ENCODE peak calls at places on chromosomes 1 and 21, in four cellular contexts. One of them, this sample, is unnamed.

GRCh38 chr1:66764994-66765578 is 12.8 kb downstream of the DYNLT5 start:
- DNase-seq in GM12891: no peak
- DNase-seq in K562: peak; percentile 48
- DNase-seq in GM12878: no peak
- DNase-seq in this sample: peak; percentile 21

GRCh38 chr1:62237361-62237760 is 42.7 kb downstream of the L1TD1 start:
- DNase-seq in K562: no peak
- DNase-seq in GM12891: no peak
- DNase-seq in GM12878: no peak
- DNase-seq in this sample: no peak

GRCh38 chr1:30378991-30379581 is 344.3 kb downstream of the MATN1 start:
- DNase-seq in GM12891: no peak
- DNase-seq in GM12878: no peak
- DNase-seq in K562: no peak
- DNase-seq in this sample: no peak

GRCh38 chr1:160884579-160884978 is 401 bp downstream of the ITLN1 start:
- DNase-seq in GM12878: no peak
- DNase-seq in K562: no peak
- DNase-seq in GM12891: no peak
- DNase-seq in this sample: no peak

GRCh38 chr1:215488850-215489249 is 78.3 kb upstream of the KCTD3 start:
- DNase-seq in K562: no peak
- DNase-seq in GM12891: no peak
- DNase-seq in GM12878: no peak
- DNase-seq in this sample: no peak

GRCh38 chr1:184821658-184822057 is 67.0 kb upstream of the EDEM3 start:
- DNase-seq in K562: no peak
- DNase-seq in GM12891: no peak
- DNase-seq in GM12878: no peak
- DNase-seq in this sample: no peak

GRCh38 chr1:28577052-28577678 is 14.9 kb upstream of the RAB42 start:
- DNase-seq in K562: peak; percentile 31
- DNase-seq in GM12891: no peak
- DNase-seq in GM12878: no peak
- DNase-seq in this sample: peak; percentile 4

GRCh38 chr1:47533176-47534039 is 95.6 kb downstream of the FOXD2 start:
- DNase-seq in GM12878: no peak
- DNase-seq in GM12891: no peak
- DNase-seq in K562: peak; percentile 37
- DNase-seq in this sample: no peak

GRCh38 chr1:178541829-178542553 is 29.1 kb downstream of the TEX35 start:
- DNase-seq in K562: peak; percentile 58
- DNase-seq in GM12891: peak; percentile 55
- DNase-seq in GM12878: no peak
- DNase-seq in this sample: peak; percentile 37

GRCh38 chr1:98049370-98050115 is 128.7 kb upstream of the DPYD start:
- DNase-seq in GM12878: no peak
- DNase-seq in K562: no peak
- DNase-seq in GM12891: no peak
- DNase-seq in this sample: no peak

GRCh38 chr1:196209265-196209664 is 399.0 kb downstream of the KCNT2 start:
- DNase-seq in GM12891: no peak
- DNase-seq in GM12878: no peak
- DNase-seq in K562: no peak
- DNase-seq in this sample: no peak

GRCh38 chr1:203286161-203286984 is 18.9 kb upstream of the BTG2 start:
- DNase-seq in GM12891: no peak
- DNase-seq in GM12878: no peak
- DNase-seq in K562: no peak
- DNase-seq in this sample: peak; percentile 54

GRCh38 chr1:52455686-52456085 is 51.3 kb downstream of the PRPF38A start:
- DNase-seq in GM12878: no peak
- DNase-seq in K562: no peak
- DNase-seq in GM12891: no peak
- DNase-seq in this sample: no peak

GRCh38 chr1:18962121-18962721 is 5.7 kb upstream of the IFFO2 start:
- DNase-seq in GM12878: no peak
- DNase-seq in GM12891: no peak
- DNase-seq in K562: no peak
- DNase-seq in this sample: no peak

GRCh38 chr1:87279966-87280535 is 48.6 kb upstream of the LMO4 start:
- DNase-seq in K562: no peak
- DNase-seq in GM12878: no peak
- DNase-seq in GM12891: no peak
- DNase-seq in this sample: no peak

GRCh38 chr1:225137981-225138380 is 208.5 kb downstream of the DNAH14 start:
- DNase-seq in GM12878: no peak
- DNase-seq in K562: no peak
- DNase-seq in GM12891: no peak
- DNase-seq in this sample: no peak

GRCh38 chr1:198929111-198929604 is 290.3 kb downstream of the PTPRC start:
- DNase-seq in K562: no peak
- DNase-seq in GM12891: no peak
- DNase-seq in GM12878: no peak
- DNase-seq in this sample: no peak

DNA sequence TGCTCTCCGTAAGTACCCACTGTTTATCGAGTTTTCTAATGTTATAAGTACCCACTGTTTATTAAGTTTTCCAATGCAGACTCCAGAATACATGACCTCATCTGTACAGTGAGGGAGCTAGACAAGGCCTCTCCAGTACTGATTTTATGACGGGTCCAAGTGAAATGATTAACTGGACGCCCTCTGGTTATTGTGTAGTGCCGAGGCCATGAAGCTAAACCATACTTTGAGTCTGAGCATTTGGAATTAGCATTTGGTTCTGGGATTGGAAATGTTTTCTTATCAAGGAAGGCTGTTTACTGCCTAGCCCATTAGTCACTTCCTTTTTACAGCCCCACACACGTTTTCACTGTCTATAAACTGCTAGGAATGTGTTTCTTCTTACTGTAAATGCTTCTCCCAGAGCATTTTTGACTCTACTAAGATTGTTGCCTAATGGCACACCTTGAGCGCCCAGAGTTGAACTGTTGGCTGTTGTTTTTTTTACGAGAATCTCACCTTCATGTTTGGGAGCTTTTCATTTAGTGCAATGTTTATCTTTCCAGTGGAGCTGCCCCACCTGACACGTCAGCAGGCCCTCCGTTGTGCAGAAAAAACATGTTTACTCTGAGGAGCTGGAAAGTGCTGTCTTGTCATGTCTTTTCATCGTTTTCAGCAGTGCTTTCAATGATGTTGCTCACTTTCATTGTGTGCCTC is 26.9 kb downstream of the SPATA46 start:
- DNase-seq in GM12878: no peak
- DNase-seq in GM12891: no peak
- DNase-seq in K562: peak; percentile 39
- DNase-seq in this sample: no peak
- TF ChIP-seq SPI1 in GM12878: no peak
- TF ChIP-seq SPI1 in GM12891: no peak
- TF ChIP-seq SPI1 in K562: peak; percentile 85
- TF ChIP-seq SPI1 in this sample: peak; percentile 15

GRCh38 chr21:35945089-35945671 is 115.1 kb downstream of the SETD4 start:
- DNase-seq in GM12878: no peak
- DNase-seq in GM12891: no peak
- DNase-seq in K562: no peak
- DNase-seq in this sample: no peak

GRCh38 chr21:35942211-35943144 is 117.8 kb downstream of the SETD4 start:
- DNase-seq in K562: no peak
- DNase-seq in GM12891: no peak
- DNase-seq in GM12878: no peak
- DNase-seq in this sample: no peak

GRCh38 chr21:35940074-35940927 is 120.0 kb downstream of the SETD4 start:
- DNase-seq in GM12878: no peak
- DNase-seq in GM12891: peak; percentile 5
- DNase-seq in K562: peak; percentile 17
- DNase-seq in this sample: peak; percentile 67

DNA sequence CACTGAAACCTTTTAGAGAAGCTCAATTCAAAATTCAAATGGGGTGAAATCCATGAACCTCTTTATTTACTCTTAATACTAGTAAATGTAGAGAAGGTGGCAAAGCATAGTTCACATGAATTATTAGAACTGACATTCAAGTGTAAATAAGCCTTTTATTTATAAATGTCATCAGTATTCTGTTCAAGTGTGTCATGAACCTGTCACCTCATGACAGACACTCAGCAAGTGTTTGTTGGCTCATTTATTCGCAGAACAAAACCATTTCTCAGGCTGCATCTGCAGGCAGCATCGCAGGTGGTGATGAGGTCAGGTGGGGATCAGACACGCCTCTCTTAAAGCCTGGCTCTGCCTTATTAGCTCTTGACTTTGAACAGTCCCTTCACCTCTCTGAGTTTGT is 116.6 kb downstream of the SETD4 start:
- DNase-seq in GM12878: no peak
- DNase-seq in GM12891: no peak
- DNase-seq in K562: no peak
- DNase-seq in this sample: no peak
- TF ChIP-seq SPI1 in GM12878: no peak
- TF ChIP-seq SPI1 in GM12891: no peak
- TF ChIP-seq SPI1 in K562: no peak
- TF ChIP-seq SPI1 in this sample: no peak

GRCh38 chr1:246479061-246479460 is 28.0 kb downstream of the SMYD3 start:
- DNase-seq in GM12878: no peak
- DNase-seq in GM12891: no peak
- DNase-seq in K562: no peak
- DNase-seq in this sample: no peak

GRCh38 chr1:246477634-246478033 is 29.4 kb downstream of the SMYD3 start:
- DNase-seq in K562: no peak
- DNase-seq in GM12878: no peak
- DNase-seq in GM12891: no peak
- DNase-seq in this sample: no peak

GRCh38 chr1:246476771-246477170 is 30.3 kb downstream of the SMYD3 start:
- DNase-seq in K562: no peak
- DNase-seq in GM12878: no peak
- DNase-seq in GM12891: no peak
- DNase-seq in this sample: no peak
- TF ChIP-seq SPI1 in K562: no peak
- TF ChIP-seq SPI1 in GM12878: no peak
- TF ChIP-seq SPI1 in GM12891: no peak
- TF ChIP-seq SPI1 in this sample: no peak

DNA sequence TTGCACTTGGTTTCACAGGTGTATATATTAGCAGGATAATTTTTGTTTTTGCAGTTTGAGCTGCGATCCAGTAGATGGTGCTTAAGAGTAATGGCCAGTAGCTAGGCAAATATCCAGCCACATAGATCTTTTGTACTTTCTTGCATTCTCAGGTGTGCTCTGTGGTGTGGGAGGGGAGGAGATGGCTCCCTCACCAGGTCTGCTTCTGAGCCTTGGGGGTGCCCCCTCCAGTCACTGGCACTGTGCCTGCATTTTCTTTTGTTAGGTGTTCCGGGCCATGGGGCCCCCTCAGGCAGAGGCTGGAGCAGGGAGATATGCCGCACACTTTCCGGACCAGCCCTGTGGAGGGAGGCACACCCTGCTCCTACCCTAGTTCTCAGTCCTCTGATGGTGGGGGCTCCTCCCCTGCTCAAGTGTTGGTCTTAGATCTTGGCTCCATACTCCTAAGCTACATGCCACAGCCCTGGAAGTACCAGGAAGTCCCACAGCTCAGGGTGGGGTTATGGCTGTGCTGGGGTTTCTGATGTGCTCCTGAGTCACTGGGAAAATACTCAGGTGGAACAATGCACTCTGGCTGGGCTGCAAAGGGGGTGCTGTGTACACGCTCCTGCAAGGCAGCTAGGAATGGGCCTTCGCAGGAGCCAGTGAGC is 197.6 kb upstream of the DMRTA2 start:
- DNase-seq in GM12891: no peak
- DNase-seq in K562: no peak
- DNase-seq in GM12878: no peak
- DNase-seq in this sample: no peak
- TF ChIP-seq SPI1 in GM12891: no peak
- TF ChIP-seq SPI1 in K562: no peak
- TF ChIP-seq SPI1 in GM12878: no peak
- TF ChIP-seq SPI1 in this sample: no peak

GRCh38 chr1:93877529-93877928 is 1.5 kb downstream of the DNTTIP2 start:
- DNase-seq in K562: no peak
- DNase-seq in GM12878: no peak
- DNase-seq in GM12891: no peak
- DNase-seq in this sample: no peak

GRCh38 chr1:93876284-93876683 is 2.7 kb downstream of the DNTTIP2 start:
- DNase-seq in K562: no peak
- DNase-seq in GM12891: no peak
- DNase-seq in GM12878: no peak
- DNase-seq in this sample: no peak

GRCh38 chr1:93871356-93871755 is 7.7 kb downstream of the DNTTIP2 start:
- DNase-seq in GM12891: no peak
- DNase-seq in GM12878: no peak
- DNase-seq in K562: no peak
- DNase-seq in this sample: no peak

GRCh38 chr1:93878501-93878888 is 511 bp downstream of the DNTTIP2 start:
- DNase-seq in K562: peak; percentile 70
- DNase-seq in GM12891: peak; percentile 33
- DNase-seq in GM12878: no peak
- DNase-seq in this sample: peak; percentile 58

GRCh38 chr1:93874025-93874651 is 4.9 kb downstream of the DNTTIP2 start:
- DNase-seq in K562: no peak
- DNase-seq in GM12878: no peak
- DNase-seq in GM12891: no peak
- DNase-seq in this sample: no peak
- TF ChIP-seq SPI1 in K562: no peak
- TF ChIP-seq SPI1 in GM12878: no peak
- TF ChIP-seq SPI1 in GM12891: no peak
- TF ChIP-seq SPI1 in this sample: no peak

GRCh38 chr1:192747942-192748341 is 60.9 kb upstream of the RGS2 start:
- DNase-seq in GM12878: no peak
- DNase-seq in GM12891: no peak
- DNase-seq in K562: no peak
- DNase-seq in this sample: peak; percentile 26
- TF ChIP-seq SPI1 in GM12878: no peak
- TF ChIP-seq SPI1 in GM12891: no peak
- TF ChIP-seq SPI1 in K562: no peak
- TF ChIP-seq SPI1 in this sample: no peak

This sample was measured in HL-60.